ENCODE peak calls at places on chromosomes 3 and 15, in five cellular contexts. One of them, this sample, is unnamed.

GRCh38 chr3:4794331-4794730 is 184.9 kb upstream of the BHLHE40 start:
- DNase-seq in astrocyte of the spinal cord: no peak
- DNase-seq in GM23338: no peak
- DNase-seq in fibroblast of pulmonary artery: no peak
- DNase-seq in A549: no peak
- DNase-seq in this sample: no peak

GRCh38 chr3:138463724-138464489 is 29.5 kb downstream of the ESYT3 start:
- DNase-seq in astrocyte of the spinal cord: no peak
- DNase-seq in GM23338: no peak
- DNase-seq in fibroblast of pulmonary artery: no peak
- DNase-seq in A549: no peak
- DNase-seq in this sample: no peak

GRCh38 chr3:112699436-112699978 is 58.6 kb upstream of the CCDC80 start:
- DNase-seq in astrocyte of the spinal cord: peak
- DNase-seq in GM23338: peak
- DNase-seq in fibroblast of pulmonary artery: peak
- DNase-seq in A549: peak
- DNase-seq in this sample: peak

GRCh38 chr15:51069983-51070382 is 24.7 kb downstream of the TNFAIP8L3 start:
- DNase-seq in astrocyte of the spinal cord: no peak
- DNase-seq in GM23338: no peak
- DNase-seq in fibroblast of pulmonary artery: no peak
- DNase-seq in A549: no peak
- DNase-seq in this sample: no peak

GRCh38 chr3:153070153-153070868 is 91.7 kb upstream of the RAP2B start:
- DNase-seq in astrocyte of the spinal cord: peak
- DNase-seq in GM23338: no peak
- DNase-seq in fibroblast of pulmonary artery: peak
- DNase-seq in A549: peak
- DNase-seq in this sample: peak

GRCh38 chr15:51134416-51135199 is 39.9 kb upstream of the TNFAIP8L3 start:
- DNase-seq in astrocyte of the spinal cord: no peak
- DNase-seq in GM23338: no peak
- DNase-seq in fibroblast of pulmonary artery: peak
- DNase-seq in A549: no peak
- DNase-seq in this sample: peak

GRCh38 chr3:141840737-141841544 is 35.5 kb upstream of the ATP1B3 start:
- DNase-seq in astrocyte of the spinal cord: peak
- DNase-seq in GM23338: no peak
- DNase-seq in fibroblast of pulmonary artery: peak
- DNase-seq in A549: no peak
- DNase-seq in this sample: peak

GRCh38 chr3:100063929-100064461 is 50.3 kb downstream of the FILIP1L start:
- DNase-seq in astrocyte of the spinal cord: no peak
- DNase-seq in GM23338: no peak
- DNase-seq in fibroblast of pulmonary artery: peak
- DNase-seq in A549: no peak
- DNase-seq in this sample: peak

GRCh38 chr15:64883097-64883581 is 28.6 kb upstream of the ANKDD1A start:
- DNase-seq in astrocyte of the spinal cord: no peak
- DNase-seq in GM23338: no peak
- DNase-seq in fibroblast of pulmonary artery: peak
- DNase-seq in A549: no peak
- DNase-seq in this sample: peak

GRCh38 chr15:80992436-80992835 is 2.8 kb upstream of the MESD start:
- DNase-seq in astrocyte of the spinal cord: no peak
- DNase-seq in GM23338: no peak
- DNase-seq in fibroblast of pulmonary artery: no peak
- DNase-seq in A549: no peak
- DNase-seq in this sample: peak

GRCh38 chr3:71305246-71306206 is 278.0 kb downstream of the FOXP1 start:
- DNase-seq in astrocyte of the spinal cord: peak
- DNase-seq in GM23338: peak
- DNase-seq in fibroblast of pulmonary artery: peak
- DNase-seq in A549: no peak
- DNase-seq in this sample: peak

GRCh38 chr3:61589856-61590255 is 28.5 kb downstream of the PTPRG start:
- DNase-seq in astrocyte of the spinal cord: peak
- DNase-seq in GM23338: no peak
- DNase-seq in fibroblast of pulmonary artery: peak
- DNase-seq in A549: peak
- DNase-seq in this sample: peak

GRCh38 chr15:75446146-75446545 is 5.3 kb downstream of the SIN3A start:
- DNase-seq in astrocyte of the spinal cord: no peak
- DNase-seq in GM23338: no peak
- DNase-seq in fibroblast of pulmonary artery: no peak
- DNase-seq in A549: no peak
- DNase-seq in this sample: no peak

GRCh38 chr3:170100937-170101336 is 63.1 kb downstream of the GPR160 start:
- DNase-seq in astrocyte of the spinal cord: no peak
- DNase-seq in GM23338: no peak
- DNase-seq in fibroblast of pulmonary artery: no peak
- DNase-seq in A549: no peak
- DNase-seq in this sample: no peak

GRCh38 chr3:170098753-170099152 is 61.0 kb downstream of the GPR160 start:
- DNase-seq in astrocyte of the spinal cord: no peak
- DNase-seq in GM23338: no peak
- DNase-seq in fibroblast of pulmonary artery: no peak
- DNase-seq in A549: no peak
- DNase-seq in this sample: no peak

GRCh38 chr3:170096342-170096741 is 58.5 kb downstream of the GPR160 start:
- DNase-seq in astrocyte of the spinal cord: no peak
- DNase-seq in GM23338: no peak
- DNase-seq in fibroblast of pulmonary artery: no peak
- DNase-seq in A549: no peak
- DNase-seq in this sample: no peak

GRCh38 chr3:170092907-170093306 is 55.1 kb downstream of the GPR160 start:
- DNase-seq in astrocyte of the spinal cord: no peak
- DNase-seq in GM23338: no peak
- DNase-seq in fibroblast of pulmonary artery: no peak
- DNase-seq in A549: no peak
- DNase-seq in this sample: no peak

GRCh38 chr3:170095771-170096170 is 58.0 kb downstream of the GPR160 start:
- DNase-seq in astrocyte of the spinal cord: no peak
- DNase-seq in GM23338: no peak
- DNase-seq in fibroblast of pulmonary artery: no peak
- DNase-seq in A549: no peak
- DNase-seq in this sample: no peak
- H3K4me3 ChIP-seq in astrocyte of the spinal cord: no peak
- H3K4me3 ChIP-seq in GM23338: no peak
- H3K4me3 ChIP-seq in fibroblast of pulmonary artery: no peak
- H3K4me3 ChIP-seq in A549: no peak
- H3K4me3 ChIP-seq in this sample: no peak

DNA sequence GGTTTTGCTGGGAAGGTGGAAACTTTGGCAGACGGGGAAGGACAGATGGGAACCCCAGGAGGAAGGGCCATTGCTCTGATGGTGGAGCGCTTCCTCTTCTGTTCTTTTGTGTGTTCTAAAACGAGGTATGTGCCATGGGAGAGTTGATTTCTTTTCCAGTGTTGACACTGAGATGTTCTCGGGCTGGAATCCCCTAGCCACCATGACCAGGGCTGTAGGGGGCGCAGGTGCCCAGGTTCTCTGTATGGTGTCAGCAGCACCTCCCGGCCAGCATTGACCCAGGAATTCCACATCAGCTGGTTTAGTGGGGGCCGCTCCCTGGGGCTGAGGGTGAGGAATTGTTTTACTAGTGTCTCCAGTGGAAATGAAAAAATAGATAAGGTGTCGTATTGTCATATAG is 34.3 kb upstream of the ACAD9 start:
- DNase-seq in astrocyte of the spinal cord: no peak
- DNase-seq in GM23338: peak
- DNase-seq in fibroblast of pulmonary artery: no peak
- DNase-seq in A549: no peak
- DNase-seq in this sample: no peak
- TF ChIP-seq CTCF in astrocyte of the spinal cord: peak
- TF ChIP-seq CTCF in GM23338: peak
- TF ChIP-seq CTCF in fibroblast of pulmonary artery: no peak
- TF ChIP-seq CTCF in A549: no peak
- TF ChIP-seq CTCF in this sample: no peak

DNA sequence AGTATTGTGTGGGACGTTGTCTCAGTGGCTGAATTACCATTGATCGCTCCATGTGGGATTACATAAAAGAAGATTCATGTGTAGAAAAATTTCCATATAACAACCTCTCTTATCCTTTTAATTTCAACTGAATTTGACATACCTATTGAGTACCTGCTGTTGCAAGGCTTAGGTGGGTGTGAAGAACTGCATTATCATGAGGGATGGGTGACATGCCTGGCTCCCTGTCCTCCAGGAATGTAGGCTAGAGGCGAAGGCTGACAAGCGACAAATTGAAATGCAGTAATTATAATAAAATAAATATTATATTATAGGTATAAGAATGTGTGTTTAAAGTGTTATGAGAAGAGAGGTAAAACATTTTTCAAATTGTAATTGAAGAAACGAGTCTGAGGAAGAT is 52.7 kb upstream of the SPESP1 start:
- DNase-seq in astrocyte of the spinal cord: no peak
- DNase-seq in GM23338: no peak
- DNase-seq in fibroblast of pulmonary artery: no peak
- DNase-seq in A549: no peak
- DNase-seq in this sample: no peak
- H3K4me3 ChIP-seq in astrocyte of the spinal cord: no peak
- H3K4me3 ChIP-seq in GM23338: no peak
- H3K4me3 ChIP-seq in fibroblast of pulmonary artery: no peak
- H3K4me3 ChIP-seq in A549: no peak
- H3K4me3 ChIP-seq in this sample: no peak

GRCh38 chr3:9249273-9250192 is at the start of gene SRGAP3:
- DNase-seq in astrocyte of the spinal cord: peak
- DNase-seq in GM23338: peak
- DNase-seq in fibroblast of pulmonary artery: peak
- DNase-seq in A549: peak
- DNase-seq in this sample: peak
- TF ChIP-seq CTCF in astrocyte of the spinal cord: peak
- TF ChIP-seq CTCF in GM23338: peak
- TF ChIP-seq CTCF in fibroblast of pulmonary artery: peak
- TF ChIP-seq CTCF in A549: no peak
- TF ChIP-seq CTCF in this sample: peak

DNA sequence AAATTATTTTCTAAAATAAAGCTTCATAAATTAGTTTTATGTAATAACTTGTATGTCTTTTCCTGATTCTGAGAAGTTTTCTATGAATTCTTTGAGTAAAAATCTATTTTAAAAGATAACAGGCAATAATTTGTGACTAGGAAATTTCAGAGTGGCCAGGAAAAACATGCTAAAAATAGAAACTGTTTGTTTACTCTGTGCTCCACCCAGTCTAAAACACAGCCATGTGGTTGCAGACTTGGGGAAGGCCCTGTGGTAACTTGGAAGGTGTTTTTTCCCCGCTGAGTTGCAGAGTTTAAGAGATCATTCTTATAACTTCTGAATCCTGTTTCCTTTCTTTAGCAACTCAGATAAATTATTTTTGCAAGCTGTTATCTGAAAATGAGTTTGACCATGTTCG is 21.9 kb downstream of the PLCL2 start:
- DNase-seq in astrocyte of the spinal cord: peak
- DNase-seq in GM23338: no peak
- DNase-seq in fibroblast of pulmonary artery: peak
- DNase-seq in A549: peak
- DNase-seq in this sample: peak
- H3K4me3 ChIP-seq in astrocyte of the spinal cord: no peak
- H3K4me3 ChIP-seq in GM23338: no peak
- H3K4me3 ChIP-seq in fibroblast of pulmonary artery: no peak
- H3K4me3 ChIP-seq in A549: no peak
- H3K4me3 ChIP-seq in this sample: no peak

DNA sequence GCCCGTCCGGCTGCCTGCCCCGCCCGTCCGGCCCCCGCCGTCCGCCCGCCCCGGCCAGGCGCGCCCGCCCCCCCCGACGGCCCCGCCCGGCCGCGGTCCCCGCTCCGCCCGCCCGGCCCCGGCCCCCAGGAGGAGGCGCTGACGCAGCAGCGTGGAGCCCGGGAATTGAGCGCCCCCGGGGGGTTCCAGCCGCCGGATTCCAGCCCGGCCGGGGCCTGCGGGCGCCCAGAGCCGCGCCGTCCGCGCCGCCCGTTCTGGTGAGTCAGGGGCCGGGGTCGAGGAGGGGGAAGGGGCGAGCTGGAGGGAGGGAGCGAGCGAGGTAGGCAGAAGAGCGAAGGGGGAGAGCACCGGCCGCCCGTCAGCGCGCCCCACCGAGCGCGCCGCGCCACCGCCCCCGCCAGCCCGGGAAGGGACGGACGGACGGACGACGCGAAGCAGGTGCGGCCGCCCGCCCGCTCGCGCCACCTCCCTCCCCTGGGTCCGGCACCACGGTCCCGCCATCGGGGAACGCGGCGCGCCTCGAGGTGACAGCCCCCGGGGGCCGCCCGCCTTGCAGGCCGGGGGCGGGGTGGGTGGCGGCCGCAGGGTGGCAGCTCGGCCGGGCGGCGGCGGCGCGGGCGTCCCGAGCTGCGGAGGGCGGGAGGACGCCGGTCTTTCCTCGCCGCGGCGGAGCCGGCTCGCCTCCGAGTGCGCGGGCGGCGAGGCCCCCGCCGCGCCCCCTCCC is 421 bp downstream of the BAHD1 start:
- DNase-seq in astrocyte of the spinal cord: no peak
- DNase-seq in GM23338: peak
- DNase-seq in fibroblast of pulmonary artery: no peak
- DNase-seq in A549: no peak
- DNase-seq in this sample: no peak
- TF ChIP-seq CTCF in astrocyte of the spinal cord: peak
- TF ChIP-seq CTCF in GM23338: no peak
- TF ChIP-seq CTCF in fibroblast of pulmonary artery: no peak
- TF ChIP-seq CTCF in A549: no peak
- TF ChIP-seq CTCF in this sample: no peak